ENCODE peak calls at places on chromosomes 4 and X, in five cellular contexts. One of them, this sample, is unnamed.

GRCh38 chr4:39528056-39528465 is 822 bp upstream of the UGDH start:
- DNase-seq in fibroblast of pulmonary artery: peak
- DNase-seq in stimulated activated naive CD8-positive, alpha-beta T cell treated with anti-CD3 and anti-CD28 coated beads, Interleukin-15, amount 100 ng/mL, for 72 hours: no peak
- DNase-seq in astrocyte of the hippocampus: no peak
- DNase-seq in NB4: no peak
- DNase-seq in this sample: no peak

GRCh38 chr4:180057891-180058643 is 2185.1 kb upstream of the TENM3 start:
- DNase-seq in fibroblast of pulmonary artery: peak
- DNase-seq in stimulated activated naive CD8-positive, alpha-beta T cell treated with anti-CD3 and anti-CD28 coated beads, Interleukin-15, amount 100 ng/mL, for 72 hours: peak
- DNase-seq in astrocyte of the hippocampus: peak
- DNase-seq in NB4: peak
- DNase-seq in this sample: no peak

GRCh38 chr4:48902266-48902665 is 4.3 kb downstream of the OCIAD2 start:
- DNase-seq in fibroblast of pulmonary artery: peak
- DNase-seq in stimulated activated naive CD8-positive, alpha-beta T cell treated with anti-CD3 and anti-CD28 coated beads, Interleukin-15, amount 100 ng/mL, for 72 hours: no peak
- DNase-seq in astrocyte of the hippocampus: no peak
- DNase-seq in NB4: no peak
- DNase-seq in this sample: no peak

GRCh38 chr4:39044947-39045734 is 12.9 kb upstream of the TMEM156 start:
- DNase-seq in fibroblast of pulmonary artery: peak
- DNase-seq in stimulated activated naive CD8-positive, alpha-beta T cell treated with anti-CD3 and anti-CD28 coated beads, Interleukin-15, amount 100 ng/mL, for 72 hours: no peak
- DNase-seq in astrocyte of the hippocampus: peak
- DNase-seq in NB4: peak
- DNase-seq in this sample: no peak

GRCh38 chr4:15488658-15489470 is 19.2 kb downstream of the CC2D2A start:
- DNase-seq in fibroblast of pulmonary artery: peak
- DNase-seq in stimulated activated naive CD8-positive, alpha-beta T cell treated with anti-CD3 and anti-CD28 coated beads, Interleukin-15, amount 100 ng/mL, for 72 hours: no peak
- DNase-seq in astrocyte of the hippocampus: no peak
- DNase-seq in NB4: no peak
- DNase-seq in this sample: no peak

GRCh38 chr4:48681856-48682255 is 98.2 kb downstream of the FRYL start:
- DNase-seq in fibroblast of pulmonary artery: peak
- DNase-seq in stimulated activated naive CD8-positive, alpha-beta T cell treated with anti-CD3 and anti-CD28 coated beads, Interleukin-15, amount 100 ng/mL, for 72 hours: no peak
- DNase-seq in astrocyte of the hippocampus: peak
- DNase-seq in NB4: no peak
- DNase-seq in this sample: peak

GRCh38 chrX:68433155-68433980 is at the start of gene OPHN1:
- DNase-seq in fibroblast of pulmonary artery: peak
- DNase-seq in stimulated activated naive CD8-positive, alpha-beta T cell treated with anti-CD3 and anti-CD28 coated beads, Interleukin-15, amount 100 ng/mL, for 72 hours: no peak
- DNase-seq in astrocyte of the hippocampus: peak
- DNase-seq in NB4: no peak
- DNase-seq in this sample: peak

GRCh38 chr4:340011-340410 is 2.4 kb downstream of the ZNF141 start:
- DNase-seq in fibroblast of pulmonary artery: no peak
- DNase-seq in stimulated activated naive CD8-positive, alpha-beta T cell treated with anti-CD3 and anti-CD28 coated beads, Interleukin-15, amount 100 ng/mL, for 72 hours: no peak
- DNase-seq in astrocyte of the hippocampus: no peak
- DNase-seq in NB4: no peak
- DNase-seq in this sample: no peak

GRCh38 chr4:2301806-2302205 is 39.9 kb upstream of the MXD4 start:
- DNase-seq in fibroblast of pulmonary artery: peak
- DNase-seq in stimulated activated naive CD8-positive, alpha-beta T cell treated with anti-CD3 and anti-CD28 coated beads, Interleukin-15, amount 100 ng/mL, for 72 hours: peak
- DNase-seq in astrocyte of the hippocampus: no peak
- DNase-seq in NB4: no peak
- DNase-seq in this sample: no peak

GRCh38 chrX:63058204-63058603 is 292.9 kb downstream of the SPIN4 start:
- DNase-seq in fibroblast of pulmonary artery: no peak
- DNase-seq in stimulated activated naive CD8-positive, alpha-beta T cell treated with anti-CD3 and anti-CD28 coated beads, Interleukin-15, amount 100 ng/mL, for 72 hours: no peak
- DNase-seq in astrocyte of the hippocampus: no peak
- DNase-seq in NB4: no peak
- DNase-seq in this sample: no peak

GRCh38 chrX:8981742-8982141 is 52.2 kb downstream of the FAM9B start:
- DNase-seq in fibroblast of pulmonary artery: no peak
- DNase-seq in stimulated activated naive CD8-positive, alpha-beta T cell treated with anti-CD3 and anti-CD28 coated beads, Interleukin-15, amount 100 ng/mL, for 72 hours: no peak
- DNase-seq in astrocyte of the hippocampus: no peak
- DNase-seq in NB4: no peak
- DNase-seq in this sample: no peak

GRCh38 chr4:53629296-53629695 is 38.0 kb upstream of the LNX1 start:
- DNase-seq in fibroblast of pulmonary artery: no peak
- DNase-seq in stimulated activated naive CD8-positive, alpha-beta T cell treated with anti-CD3 and anti-CD28 coated beads, Interleukin-15, amount 100 ng/mL, for 72 hours: no peak
- DNase-seq in astrocyte of the hippocampus: no peak
- DNase-seq in NB4: no peak
- DNase-seq in this sample: no peak

GRCh38 chr4:156230151-156230550 is 276.5 kb upstream of the CTSO start:
- DNase-seq in fibroblast of pulmonary artery: peak
- DNase-seq in stimulated activated naive CD8-positive, alpha-beta T cell treated with anti-CD3 and anti-CD28 coated beads, Interleukin-15, amount 100 ng/mL, for 72 hours: no peak
- DNase-seq in astrocyte of the hippocampus: no peak
- DNase-seq in NB4: no peak
- DNase-seq in this sample: no peak

GRCh38 chrX:140180585-140180984 is 215.3 kb upstream of the CXorf66 start:
- DNase-seq in fibroblast of pulmonary artery: peak
- DNase-seq in stimulated activated naive CD8-positive, alpha-beta T cell treated with anti-CD3 and anti-CD28 coated beads, Interleukin-15, amount 100 ng/mL, for 72 hours: no peak
- DNase-seq in astrocyte of the hippocampus: peak
- DNase-seq in NB4: no peak
- DNase-seq in this sample: no peak

GRCh38 chr4:145840162-145840768 is 98.4 kb downstream of the ZNF827 start:
- DNase-seq in fibroblast of pulmonary artery: peak
- DNase-seq in stimulated activated naive CD8-positive, alpha-beta T cell treated with anti-CD3 and anti-CD28 coated beads, Interleukin-15, amount 100 ng/mL, for 72 hours: peak
- DNase-seq in astrocyte of the hippocampus: peak
- DNase-seq in NB4: peak
- DNase-seq in this sample: no peak

GRCh38 chrX:115562492-115562872 is 1.5 kb downstream of the PLS3 start:
- DNase-seq in fibroblast of pulmonary artery: peak
- DNase-seq in stimulated activated naive CD8-positive, alpha-beta T cell treated with anti-CD3 and anti-CD28 coated beads, Interleukin-15, amount 100 ng/mL, for 72 hours: no peak
- DNase-seq in astrocyte of the hippocampus: peak
- DNase-seq in NB4: no peak
- DNase-seq in this sample: no peak

GRCh38 chrX:29281078-29281742 is 694.0 kb downstream of the IL1RAPL1 start:
- DNase-seq in fibroblast of pulmonary artery: no peak
- DNase-seq in stimulated activated naive CD8-positive, alpha-beta T cell treated with anti-CD3 and anti-CD28 coated beads, Interleukin-15, amount 100 ng/mL, for 72 hours: no peak
- DNase-seq in astrocyte of the hippocampus: no peak
- DNase-seq in NB4: no peak
- DNase-seq in this sample: no peak

GRCh38 chr4:45550766-45551366 is 573.0 kb downstream of the GABRG1 start:
- DNase-seq in fibroblast of pulmonary artery: no peak
- DNase-seq in stimulated activated naive CD8-positive, alpha-beta T cell treated with anti-CD3 and anti-CD28 coated beads, Interleukin-15, amount 100 ng/mL, for 72 hours: no peak
- DNase-seq in astrocyte of the hippocampus: no peak
- DNase-seq in NB4: no peak
- DNase-seq in this sample: no peak

GRCh38 chr4:55409468-55410171 is 13.9 kb downstream of the TMEM165 start:
- DNase-seq in fibroblast of pulmonary artery: peak
- DNase-seq in stimulated activated naive CD8-positive, alpha-beta T cell treated with anti-CD3 and anti-CD28 coated beads, Interleukin-15, amount 100 ng/mL, for 72 hours: no peak
- DNase-seq in astrocyte of the hippocampus: no peak
- DNase-seq in NB4: peak
- DNase-seq in this sample: peak

GRCh38 chrX:49172280-49172780 is 632 bp downstream of the PLP2 start:
- DNase-seq in fibroblast of pulmonary artery: peak
- DNase-seq in stimulated activated naive CD8-positive, alpha-beta T cell treated with anti-CD3 and anti-CD28 coated beads, Interleukin-15, amount 100 ng/mL, for 72 hours: peak
- DNase-seq in astrocyte of the hippocampus: peak
- DNase-seq in NB4: peak
- DNase-seq in this sample: peak

GRCh38 chr4:57084360-57084759 is 25.8 kb downstream of the IGFBP7 start:
- DNase-seq in fibroblast of pulmonary artery: no peak
- DNase-seq in stimulated activated naive CD8-positive, alpha-beta T cell treated with anti-CD3 and anti-CD28 coated beads, Interleukin-15, amount 100 ng/mL, for 72 hours: no peak
- DNase-seq in astrocyte of the hippocampus: no peak
- DNase-seq in NB4: no peak
- DNase-seq in this sample: no peak

GRCh38 chr4:155809835-155810234 is 51.0 kb downstream of the GUCY1B1 start:
- DNase-seq in fibroblast of pulmonary artery: peak
- DNase-seq in stimulated activated naive CD8-positive, alpha-beta T cell treated with anti-CD3 and anti-CD28 coated beads, Interleukin-15, amount 100 ng/mL, for 72 hours: peak
- DNase-seq in astrocyte of the hippocampus: peak
- DNase-seq in NB4: peak
- DNase-seq in this sample: no peak

GRCh38 chrX:116384406-116384805 is 52.0 kb upstream of the SLC6A14 start:
- DNase-seq in fibroblast of pulmonary artery: peak
- DNase-seq in stimulated activated naive CD8-positive, alpha-beta T cell treated with anti-CD3 and anti-CD28 coated beads, Interleukin-15, amount 100 ng/mL, for 72 hours: no peak
- DNase-seq in astrocyte of the hippocampus: no peak
- DNase-seq in NB4: no peak
- DNase-seq in this sample: no peak

GRCh38 chr4:76197971-76198410 is 15.6 kb downstream of the SCARB2 start:
- DNase-seq in fibroblast of pulmonary artery: peak
- DNase-seq in stimulated activated naive CD8-positive, alpha-beta T cell treated with anti-CD3 and anti-CD28 coated beads, Interleukin-15, amount 100 ng/mL, for 72 hours: peak
- DNase-seq in astrocyte of the hippocampus: peak
- DNase-seq in NB4: peak
- DNase-seq in this sample: peak

GRCh38 chr4:57342406-57342805 is 232.2 kb upstream of the IGFBP7 start:
- DNase-seq in fibroblast of pulmonary artery: peak
- DNase-seq in stimulated activated naive CD8-positive, alpha-beta T cell treated with anti-CD3 and anti-CD28 coated beads, Interleukin-15, amount 100 ng/mL, for 72 hours: no peak
- DNase-seq in astrocyte of the hippocampus: peak
- DNase-seq in NB4: no peak
- DNase-seq in this sample: no peak

GRCh38 chrX:55451990-55452824 is at the start of gene MAGEH1:
- DNase-seq in fibroblast of pulmonary artery: peak
- DNase-seq in stimulated activated naive CD8-positive, alpha-beta T cell treated with anti-CD3 and anti-CD28 coated beads, Interleukin-15, amount 100 ng/mL, for 72 hours: peak
- DNase-seq in astrocyte of the hippocampus: peak
- DNase-seq in NB4: peak
- DNase-seq in this sample: peak

GRCh38 chr4:931194-931959 is 739 bp downstream of the GAK start:
- DNase-seq in fibroblast of pulmonary artery: peak
- DNase-seq in stimulated activated naive CD8-positive, alpha-beta T cell treated with anti-CD3 and anti-CD28 coated beads, Interleukin-15, amount 100 ng/mL, for 72 hours: no peak
- DNase-seq in astrocyte of the hippocampus: no peak
- DNase-seq in NB4: peak
- DNase-seq in this sample: no peak

GRCh38 chr4:13982008-13982407 is 354.5 kb upstream of the BOD1L1 start:
- DNase-seq in fibroblast of pulmonary artery: no peak
- DNase-seq in stimulated activated naive CD8-positive, alpha-beta T cell treated with anti-CD3 and anti-CD28 coated beads, Interleukin-15, amount 100 ng/mL, for 72 hours: no peak
- DNase-seq in astrocyte of the hippocampus: no peak
- DNase-seq in NB4: peak
- DNase-seq in this sample: peak

GRCh38 chr4:137532869-137533236 is 559 bp upstream of the PCDH18 start:
- DNase-seq in fibroblast of pulmonary artery: no peak
- DNase-seq in stimulated activated naive CD8-positive, alpha-beta T cell treated with anti-CD3 and anti-CD28 coated beads, Interleukin-15, amount 100 ng/mL, for 72 hours: no peak
- DNase-seq in astrocyte of the hippocampus: no peak
- DNase-seq in NB4: no peak
- DNase-seq in this sample: no peak

GRCh38 chr4:36285784-36286480 is 4.5 kb downstream of the DTHD1 start:
- DNase-seq in fibroblast of pulmonary artery: no peak
- DNase-seq in stimulated activated naive CD8-positive, alpha-beta T cell treated with anti-CD3 and anti-CD28 coated beads, Interleukin-15, amount 100 ng/mL, for 72 hours: peak
- DNase-seq in astrocyte of the hippocampus: no peak
- DNase-seq in NB4: peak
- DNase-seq in this sample: no peak

GRCh38 chr4:81455895-81456294 is 15.8 kb downstream of the RASGEF1B start:
- DNase-seq in fibroblast of pulmonary artery: no peak
- DNase-seq in stimulated activated naive CD8-positive, alpha-beta T cell treated with anti-CD3 and anti-CD28 coated beads, Interleukin-15, amount 100 ng/mL, for 72 hours: no peak
- DNase-seq in astrocyte of the hippocampus: no peak
- DNase-seq in NB4: peak
- DNase-seq in this sample: no peak

GRCh38 chrX:33339219-33339618 is 127.9 kb upstream of the DMD start:
- DNase-seq in fibroblast of pulmonary artery: peak
- DNase-seq in stimulated activated naive CD8-positive, alpha-beta T cell treated with anti-CD3 and anti-CD28 coated beads, Interleukin-15, amount 100 ng/mL, for 72 hours: no peak
- DNase-seq in astrocyte of the hippocampus: no peak
- DNase-seq in NB4: no peak
- DNase-seq in this sample: no peak